ENCODE peak calls at places on chromosomes 7 and 10, in ten cellular contexts. Z is HCT116; E is mammary epithelial cell; W is OCI-LY7; I is neuronal stem cell; U is heart left ventricle; A is transverse colon; H is uterus; G is aorta; M is CD4-positive, CD25-positive, alpha-beta regulatory T cell. T is an unnamed sample. For H3K36me3, the result is how much of the 10 kb centered on the place peaks cover.

GRCh38 chr10:61919646-61920215 is 18.2 kb downstream of the ARID5B start:
- DNase-seq in H (no peak), M (no peak), U (no peak), Z (no peak), W (no peak), I (no peak), A (no peak), G (no peak), E (no peak), T (no peak)

GRCh38 chr10:14293516-14293915 is 37.2 kb downstream of the FRMD4A start:
- DNase-seq in Z (no peak), G (no peak), I (no peak), U (no peak), H (no peak), A (no peak), W (no peak), M (no peak), E (no peak), T (no peak)

GRCh38 chr7:76397409-76398183 is 11.9 kb downstream of the SSC4D start:
- DNase-seq in E (peak), Z (no peak), G (peak), M (peak), H (peak), W (peak), I (no peak), U (peak), A (peak), T (peak)

GRCh38 chr10:89563861-89564478 is 28.6 kb upstream of the SLC16A12 start:
- DNase-seq in H (no peak), M (peak), I (peak), U (no peak), G (no peak), W (peak), E (peak), A (no peak), Z (peak), T (peak)

GRCh38 chr10:102835007-102835482 is 2.2 kb downstream of the CYP17A1 start:
- DNase-seq in Z (peak), W (peak), U (peak), A (peak), G (peak), E (peak), M (peak), I (peak), H (peak), T (peak)

GRCh38 chr10:3926675-3927525 is 141.9 kb upstream of the KLF6 start:
- DNase-seq in U (no peak), Z (no peak), G (no peak), I (no peak), M (no peak), W (no peak), H (no peak), E (peak), A (no peak), T (no peak)

GRCh38 chr7:65980478-65981250 is 1.3 kb downstream of the GUSB start:
- DNase-seq in I (no peak), Z (no peak), U (peak), E (no peak), G (peak), H (peak), W (peak), A (peak), M (peak), T (peak)

GRCh38 chr7:50650057-50650664 is 85.0 kb upstream of the DDC start:
- DNase-seq in U (no peak), I (no peak), G (no peak), Z (no peak), E (peak), A (no peak), W (no peak), H (no peak), M (no peak), T (no peak)

GRCh38 chr7:36115448-36116321 is 37.4 kb upstream of the EEPD1 start:
- DNase-seq in H (peak), E (peak), W (no peak), I (no peak), M (no peak), U (peak), Z (peak), G (peak), A (peak), T (peak)

GRCh38 chr10:77636967-77637473 is 588 bp downstream of the KCNMA1 start:
- DNase-seq in M (no peak), W (no peak), H (no peak), A (no peak), E (no peak), I (no peak), Z (no peak), G (peak), U (no peak), T (no peak)

GRCh38 chr10:88157981-88158465 is 294.6 kb downstream of the PTEN start:
- DNase-seq in A (no peak), E (peak), M (no peak), G (no peak), W (peak), Z (no peak), I (no peak), U (no peak), H (peak), T (no peak)

GRCh38 chr7:94041529-94041928 is 37.4 kb upstream of the BET1 start:
- DNase-seq in U (no peak), Z (no peak), W (no peak), M (no peak), G (no peak), A (no peak), I (no peak), H (no peak), E (peak), T (no peak)

GRCh38 chr7:95840953-95841950 is 68.9 kb downstream of the DYNC1I1 start:
- DNase-seq in U (no peak), H (no peak), A (no peak), E (no peak), I (no peak), M (no peak), W (peak), G (no peak), Z (peak), T (no peak)

GRCh38 chr7:1053816-1054370 is 9.5 kb downstream of the GPR146 start:
- DNase-seq in A (no peak), I (no peak), W (no peak), H (no peak), Z (no peak), G (no peak), M (no peak), E (no peak), U (peak), T (no peak)

GRCh38 chr10:117138838-117139580 is 939 bp upstream of the VAX1 start:
- DNase-seq in E (no peak), H (no peak), I (peak), A (no peak), M (no peak), Z (no peak), G (no peak), U (no peak), W (no peak), T (no peak)

GRCh38 chr10:88553116-88553752 is 29.9 kb downstream of the RNLS start:
- DNase-seq in H (peak), E (peak), U (peak), I (peak), W (peak), Z (peak), G (no peak), A (peak), M (peak), T (no peak)

GRCh38 chr10:88318803-88319202 is 264.3 kb downstream of the RNLS start:
- DNase-seq in A (no peak), E (peak), G (no peak), Z (peak), W (peak), M (no peak), U (no peak), I (no peak), H (no peak), T (no peak)

GRCh38 chr7:41232086-41232485 is 470.8 kb downstream of the INHBA start:
- DNase-seq in W (no peak), M (no peak), H (no peak), U (no peak), G (no peak), Z (no peak), A (no peak), I (no peak), E (peak), T (no peak)

GRCh38 chr10:75136346-75136745 is 24.9 kb downstream of the SAMD8 start:
- DNase-seq in U (no peak), Z (no peak), I (no peak), A (no peak), E (no peak), H (no peak), W (no peak), M (no peak), G (no peak), T (no peak)

GRCh38 chr10:111211756-111212155 is 134.9 kb downstream of the ADRA2A start:
- DNase-seq in Z (no peak), M (no peak), U (no peak), H (no peak), W (no peak), A (no peak), I (no peak), E (peak), G (no peak), T (no peak)

GRCh38 chr7:25025218-25025671 is 45.3 kb upstream of the OSBPL3 start:
- DNase-seq in E (peak), G (no peak), W (no peak), U (no peak), Z (no peak), A (no peak), H (no peak), M (no peak), I (no peak), T (no peak)

GRCh38 chr7:132080967-132081668 is 495.2 kb downstream of the PLXNA4 start:
- DNase-seq in G (no peak), W (no peak), H (peak), E (no peak), I (no peak), M (no peak), Z (no peak), A (peak), U (no peak), T (no peak)

GRCh38 chr7:64877714-64878610 is 25.1 kb upstream of the ZNF273 start:
- DNase-seq in U (peak), I (no peak), A (no peak), H (no peak), M (no peak), Z (no peak), E (no peak), G (no peak), W (no peak), T (no peak)

GRCh38 chr7:81284576-81284975 is 365.7 kb upstream of the SEMA3C start:
- DNase-seq in G (no peak), E (peak), H (no peak), A (no peak), I (no peak), M (no peak), Z (peak), U (no peak), W (no peak), T (no peak)

GRCh38 chr7:122219253-122219865 is 75.3 kb upstream of the AASS start:
- DNase-seq in M (no peak), E (peak), I (peak), Z (peak), U (no peak), A (no peak), W (peak), H (no peak), G (no peak), T (no peak)

GRCh38 chr10:102778781-102779180 is 35.0 kb downstream of the WBP1L start:
- DNase-seq in E (no peak), M (no peak), A (no peak), W (no peak), G (no peak), H (no peak), Z (no peak), I (no peak), U (no peak), T (no peak)

GRCh38 chr7:23349484-23350157 is 50.5 kb downstream of the MALSU1 start:
- DNase-seq in M (no peak), I (peak), G (no peak), A (no peak), W (no peak), U (no peak), H (no peak), E (peak), Z (peak), T (no peak)

GRCh38 chr10:588246-589165 is 101.0 kb downstream of the DIP2C start:
- DNase-seq in Z (no peak), W (peak), G (no peak), A (no peak), M (no peak), H (no peak), I (no peak), U (peak), E (no peak), T (no peak)

GRCh38 chr7:135414850-135415439 is 95.0 kb downstream of the CNOT4 start:
- DNase-seq in M (peak), A (no peak), U (peak), H (no peak), I (peak), W (peak), G (no peak), Z (peak), E (peak), T (no peak)

GRCh38 chr7:92504563-92504962 is 23.8 kb downstream of the PEX1 start:
- DNase-seq in A (no peak), M (no peak), I (no peak), W (no peak), H (no peak), Z (no peak), G (no peak), U (peak), E (no peak), T (no peak)

GRCh38 chr10:63684257-63684936 is 163.2 kb downstream of the REEP3 start:
- DNase-seq in H (no peak), E (no peak), M (no peak), A (no peak), Z (no peak), G (no peak), I (no peak), W (no peak), U (no peak), T (no peak)

GRCh38 chr10:63683223-63683622 is 162.0 kb downstream of the REEP3 start:
- DNase-seq in M (no peak), I (no peak), W (no peak), U (no peak), G (no peak), Z (no peak), A (no peak), E (no peak), H (no peak), T (no peak)

GRCh38 chr10:63683686-63684085 is 162.5 kb downstream of the REEP3 start:
- DNase-seq in U (no peak), A (no peak), Z (no peak), W (no peak), I (no peak), E (no peak), G (no peak), M (no peak), H (no peak), T (no peak)

GRCh38 chr10:63677001-63677400 is 155.8 kb downstream of the REEP3 start:
- DNase-seq in W (no peak), G (no peak), U (no peak), H (no peak), M (no peak), E (no peak), A (no peak), I (no peak), Z (no peak), T (no peak)

DNA sequence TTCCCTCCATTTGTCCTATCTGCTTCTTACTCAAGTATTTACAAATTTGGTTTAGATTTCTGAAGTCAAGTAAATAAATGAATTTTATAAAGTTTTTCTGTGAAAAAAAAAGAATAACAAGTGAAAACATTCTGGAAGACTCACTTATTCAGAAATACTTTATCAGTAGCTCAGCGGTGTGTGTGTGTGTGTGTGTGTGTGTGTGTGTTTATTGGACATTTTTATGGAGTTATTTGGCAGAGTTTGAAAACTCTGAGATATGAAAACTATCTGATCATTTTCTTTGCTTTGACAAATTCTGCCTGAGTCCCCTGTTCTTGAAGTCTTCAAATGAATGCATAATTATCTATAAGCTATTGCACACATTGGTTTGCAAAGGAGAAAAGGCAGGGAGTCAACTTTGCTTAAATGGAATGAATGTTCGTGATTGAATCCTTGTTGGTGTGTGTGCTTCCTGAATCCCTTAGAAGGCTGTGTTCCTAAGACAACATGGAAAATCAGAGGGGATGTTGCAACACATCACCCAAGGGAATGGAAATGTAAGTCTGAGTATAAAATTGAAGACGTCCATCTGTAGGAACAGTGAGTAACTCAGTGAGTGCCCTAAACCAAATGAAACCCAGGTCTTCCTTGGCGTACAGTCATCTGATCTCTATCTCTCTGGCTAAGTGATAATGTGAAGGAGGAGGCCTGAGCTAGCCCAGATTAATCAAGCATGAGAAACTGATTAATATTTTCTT is 160.9 kb downstream of the REEP3 start:
- DNase-seq in M (no peak), I (no peak), A (no peak), W (no peak), U (peak), E (peak), G (no peak), H (peak), Z (no peak), T (no peak)
- H3K36me3 ChIP-seq in M (under half), I (under half), A (under half), W (under half), U (under half), E (under half), G (under half), H (under half), Z (under half), T (under half)

GRCh38 chr10:132452216-132452650 is 55.2 kb downstream of the PWWP2B start:
- DNase-seq in E (no peak), W (no peak), I (no peak), A (peak), Z (no peak), M (no peak), U (peak), G (peak), H (no peak), T (no peak)
- H3K36me3 ChIP-seq in E (under half), W (under half), I (under half), A (under half), Z (under half), M (under half), U (under half), G (under half), H (under half), T (under half)

DNA sequence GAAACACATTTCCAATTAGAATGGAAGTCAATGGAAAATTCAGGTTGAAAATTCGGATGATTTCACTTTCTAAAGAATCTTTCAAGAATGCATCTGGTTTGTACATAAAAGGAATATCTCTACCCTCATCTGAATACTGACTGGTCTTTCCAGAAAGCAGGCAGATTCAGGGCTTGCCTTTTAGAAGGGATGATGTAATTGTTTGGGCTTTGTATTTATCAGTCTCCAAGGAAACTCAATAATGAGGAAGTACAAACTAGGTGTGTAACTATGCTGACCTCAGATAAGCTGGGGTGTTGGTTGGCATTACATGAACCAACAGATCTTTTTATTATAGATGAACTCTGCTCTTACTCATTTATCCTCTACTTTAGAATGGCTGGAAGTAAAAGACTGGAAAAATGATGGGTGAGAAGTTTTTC is 24.1 kb downstream of the PDLIM1 start:
- DNase-seq in I (peak), U (no peak), H (no peak), M (no peak), Z (peak), G (no peak), W (peak), A (no peak), E (peak), T (no peak)
- H3K36me3 ChIP-seq in I (under half), U (under half), H (under half), M (under half), Z (under half), G (under half), W (under half), A (under half), E (under half), T (under half)

GRCh38 chr10:24306507-24306875 is 97.6 kb downstream of the KIAA1217 start:
- DNase-seq in U (no peak), A (no peak), W (no peak), E (no peak), H (no peak), I (no peak), M (no peak), G (no peak), Z (no peak), T (no peak)

GRCh38 chr10:24303522-24304310 is 94.8 kb downstream of the KIAA1217 start:
- DNase-seq in Z (no peak), H (no peak), G (no peak), U (no peak), I (no peak), E (no peak), A (no peak), W (no peak), M (no peak), T (no peak)

GRCh38 chr10:24307696-24308476 is 98.9 kb downstream of the KIAA1217 start:
- DNase-seq in W (no peak), H (no peak), I (no peak), E (no peak), Z (no peak), G (no peak), A (no peak), U (peak), M (no peak), T (no peak)

GRCh38 chr10:24307173-24307572 is 98.2 kb downstream of the KIAA1217 start:
- DNase-seq in H (no peak), G (no peak), W (no peak), A (no peak), I (no peak), Z (no peak), E (no peak), M (no peak), U (no peak), T (no peak)

DNA sequence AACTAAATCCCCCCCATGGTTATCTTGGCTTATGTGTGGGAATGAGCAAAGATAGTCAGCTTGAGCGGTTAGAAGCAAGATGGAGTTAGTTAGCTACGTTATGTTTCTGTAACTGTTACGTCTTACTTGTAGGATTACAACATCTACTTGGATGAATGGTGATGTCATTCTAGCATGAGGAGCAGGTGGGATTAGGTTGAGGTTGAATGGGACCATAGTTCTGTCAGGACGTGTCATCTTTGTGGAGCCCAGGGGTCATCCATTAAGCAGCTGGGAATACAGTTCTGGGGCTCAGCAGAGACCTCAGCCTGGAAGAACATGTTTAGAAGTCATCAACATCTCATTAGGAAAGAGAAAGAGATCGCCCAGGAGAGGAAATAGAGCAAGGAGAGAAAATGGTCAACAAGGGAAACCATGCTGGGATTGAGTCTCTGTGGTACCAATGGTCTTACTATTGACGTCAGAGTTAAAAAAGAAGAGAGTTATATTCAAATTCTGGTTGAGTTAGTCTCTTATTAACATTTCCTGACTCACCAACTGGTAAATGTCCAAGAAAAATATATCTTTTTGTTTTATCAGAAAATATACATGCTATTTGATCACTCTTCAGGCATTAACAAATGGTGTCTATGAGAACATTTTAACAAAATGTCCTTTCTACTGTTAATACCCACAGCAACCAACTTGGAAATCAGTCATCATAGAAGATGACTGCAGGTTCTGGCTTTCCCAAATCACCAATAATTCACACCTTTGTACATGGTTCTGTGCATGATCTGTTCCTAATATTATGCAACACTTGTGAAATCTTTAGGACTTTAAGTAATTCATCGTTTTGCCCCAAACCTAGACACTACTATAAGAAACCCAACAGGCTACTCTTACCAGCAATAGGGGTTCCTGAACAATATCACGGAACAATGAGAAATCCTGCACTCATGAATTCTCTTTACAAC is 96.9 kb downstream of the KIAA1217 start:
- DNase-seq in M (no peak), H (no peak), I (no peak), W (no peak), A (no peak), E (peak), G (no peak), Z (no peak), U (no peak), T (no peak)
- H3K36me3 ChIP-seq in M (under half), H (under half), I (under half), W (under half), A (under half), E (under half), G (under half), Z (under half), U (under half), T (under half)